ENCODE peak calls at places on chromosomes 5 and 9, in five cellular contexts. K is neural progenitor cell, G is endodermal cell, V is lower lobe of right lung, P is kidney. L is an unnamed sample. For H3K4me1, the result is how much of the 10 kb centered on the place peaks cover.

GRCh38 chr9:20208951-20209350 is 413.3 kb downstream of the MLLT3 start:
- DNase-seq in K (no peak), G (no peak), V (no peak), P (no peak), L (no peak)

GRCh38 chr9:19424176-19424779 is 15.5 kb downstream of the ACER2 start:
- DNase-seq in K (no peak), G (no peak), V (no peak), P (no peak), L (no peak)

GRCh38 chr9:114259800-114260523 is 62.9 kb upstream of the ORM1 start:
- DNase-seq in K (peak), G (no peak), V (no peak), P (no peak), L (no peak)

GRCh38 chr5:62948294-62948693 is 369.7 kb downstream of the LRRC70 start:
- DNase-seq in K (no peak), G (no peak), V (no peak), P (no peak), L (no peak)

GRCh38 chr5:97918614-97919013 is 735.6 kb upstream of the RIOK2 start:
- DNase-seq in K (no peak), G (no peak), V (no peak), P (no peak), L (no peak)

GRCh38 chr9:68793605-68794343 is 88.7 kb downstream of the PIP5K1B start:
- DNase-seq in K (no peak), G (no peak), V (no peak), P (no peak), L (no peak)

GRCh38 chr5:757931-758697 is 26.4 kb downstream of the ZDHHC11B start:
- DNase-seq in K (peak), G (peak), V (peak), P (peak), L (peak)

GRCh38 chr5:11507156-11507910 is 396.9 kb downstream of the CTNND2 start:
- DNase-seq in K (no peak), G (no peak), V (no peak), P (no peak), L (no peak)

GRCh38 chr5:118224546-118224945 is 763.8 kb downstream of the DTWD2 start:
- DNase-seq in K (no peak), G (no peak), V (no peak), P (no peak), L (no peak)

GRCh38 chr5:173451031-173451430 is 122.8 kb upstream of the STC2 start:
- DNase-seq in K (peak), G (peak), V (no peak), P (no peak), L (no peak)

GRCh38 chr9:112761912-112762651 is 11.5 kb downstream of the SNX30 start:
- DNase-seq in K (no peak), G (no peak), V (no peak), P (no peak), L (no peak)

GRCh38 chr5:123344819-123345426 is 78.3 kb downstream of the CEP120 start:
- DNase-seq in K (peak), G (peak), V (no peak), P (no peak), L (no peak)

GRCh38 chr5:16345454-16345853 is 120.1 kb downstream of the ZNF622 start:
- DNase-seq in K (peak), G (no peak), V (no peak), P (no peak), L (no peak)

DNA sequence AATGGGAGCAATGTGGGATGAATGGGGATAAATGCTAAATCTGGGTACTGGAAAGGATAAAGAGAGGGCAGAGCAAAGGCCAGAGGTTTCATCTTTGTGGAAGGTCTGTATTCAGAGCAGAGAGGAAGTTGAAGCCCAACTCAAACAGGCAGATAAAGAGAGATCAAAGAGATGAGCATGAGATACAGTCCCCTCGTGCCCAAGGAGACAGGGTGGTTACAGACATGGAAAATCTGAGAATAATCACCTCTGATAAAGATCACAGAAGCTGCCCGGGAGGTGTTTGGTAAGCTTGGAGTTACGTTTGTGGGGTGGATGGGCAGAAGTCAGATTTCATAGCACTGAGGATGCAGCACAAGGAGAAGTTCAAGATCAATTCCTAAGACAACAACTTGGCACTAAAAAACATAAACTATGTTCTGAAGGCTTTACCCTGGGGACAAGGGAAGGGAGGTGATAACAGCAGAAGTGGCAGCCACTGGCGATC is 452 bp upstream of the ERAP2 start:
- DNase-seq in K (no peak), G (no peak), V (no peak), P (no peak), L (no peak)
- H3K4me1 ChIP-seq in K (under half), G (under half), V (under half), P (under half), L (under half)

GRCh38 chr9:127918201-127919107 is 1.6 kb upstream of the ST6GALNAC4 start:
- DNase-seq in K (peak), G (peak), V (peak), P (peak), L (no peak)
- TF ChIP-seq CTCF in K (peak), G (peak), V (no peak), P (no peak), L (no peak)

DNA sequence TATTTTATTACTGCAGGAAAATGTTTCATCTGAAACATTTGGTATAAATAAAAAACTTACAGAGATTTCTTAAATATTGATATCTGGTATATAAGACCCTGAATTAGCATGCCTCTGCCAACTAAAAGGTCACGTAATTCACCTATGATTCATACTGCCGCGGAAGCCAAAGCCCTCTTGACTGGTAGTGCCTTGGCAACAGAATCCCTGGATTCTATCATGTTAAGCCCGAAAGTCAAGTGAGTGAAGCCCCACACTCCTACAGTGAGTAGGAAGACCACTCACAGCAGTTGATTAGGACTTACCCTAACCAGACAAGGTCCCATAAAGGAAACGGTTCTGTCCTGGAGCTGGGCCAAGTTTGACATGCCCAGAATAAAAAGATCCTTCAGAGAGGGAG is 175.6 kb upstream of the NREP start:
- DNase-seq in K (no peak), G (no peak), V (no peak), P (no peak), L (no peak)
- H3K4me1 ChIP-seq in K (under half), G (under half), V (under half), P (under half), L (under half)

GRCh38 chr5:178590141-178590923 is at the start of gene COL23A1:
- DNase-seq in K (peak), G (peak), V (peak), P (peak), L (peak)

GRCh38 chr5:178587793-178588611 is 2.2 kb downstream of the COL23A1 start:
- DNase-seq in K (peak), G (peak), V (no peak), P (no peak), L (no peak)

GRCh38 chr5:178588769-178589168 is 1.4 kb downstream of the COL23A1 start:
- DNase-seq in K (no peak), G (no peak), V (no peak), P (peak), L (no peak)

GRCh38 chr5:178589180-178590140 is 733 bp downstream of the COL23A1 start:
- DNase-seq in K (peak), G (peak), V (no peak), P (peak), L (peak)

GRCh38 chr5:178590924-178591423 is 781 bp upstream of the COL23A1 start:
- DNase-seq in K (no peak), G (no peak), V (no peak), P (no peak), L (no peak)
- TF ChIP-seq CTCF in K (no peak), G (no peak), V (no peak), P (no peak), L (no peak)

DNA sequence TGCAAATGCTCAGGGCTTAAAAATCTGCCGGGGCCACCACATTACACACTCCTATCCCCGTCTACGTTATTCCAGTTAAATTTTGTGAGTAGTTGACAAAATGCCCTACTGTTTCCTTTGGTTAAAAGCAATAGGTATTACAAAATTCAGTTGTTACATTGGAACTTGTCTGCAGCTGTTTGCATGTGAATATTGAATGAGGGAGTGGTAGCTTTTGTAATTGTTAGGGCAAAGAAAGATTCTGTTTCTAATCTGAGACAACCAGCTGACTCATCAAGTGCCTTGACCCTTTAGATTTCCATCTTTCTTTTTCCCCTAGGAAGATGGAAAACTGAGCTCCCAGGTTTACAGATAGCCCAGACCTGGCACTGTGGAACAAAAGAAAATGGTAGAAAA is 30.2 kb downstream of the MAML1 start:
- DNase-seq in K (no peak), G (no peak), V (no peak), P (no peak), L (no peak)
- H3K4me1 ChIP-seq in K (under half), G (under half), V (half or more), P (under half), L (half or more)

GRCh38 chr5:91109634-91110033 is 273.5 kb downstream of the ARRDC3 start:
- DNase-seq in K (no peak), G (no peak), V (no peak), P (no peak), L (no peak)
- TF ChIP-seq CTCF in K (no peak), G (peak), V (no peak), P (no peak), L (no peak)

GRCh38 chr9:124285490-124285889 is 27.7 kb downstream of the NEK6 start:
- DNase-seq in K (no peak), G (no peak), V (no peak), P (no peak), L (no peak)

GRCh38 chr9:124284940-124285441 is 27.2 kb downstream of the NEK6 start:
- DNase-seq in K (no peak), G (no peak), V (no peak), P (no peak), L (no peak)

GRCh38 chr9:124283232-124283814 is 25.6 kb downstream of the NEK6 start:
- DNase-seq in K (no peak), G (no peak), V (no peak), P (no peak), L (no peak)

GRCh38 chr9:124285903-124286291 is 28.1 kb downstream of the NEK6 start:
- DNase-seq in K (no peak), G (no peak), V (peak), P (peak), L (peak)

DNA sequence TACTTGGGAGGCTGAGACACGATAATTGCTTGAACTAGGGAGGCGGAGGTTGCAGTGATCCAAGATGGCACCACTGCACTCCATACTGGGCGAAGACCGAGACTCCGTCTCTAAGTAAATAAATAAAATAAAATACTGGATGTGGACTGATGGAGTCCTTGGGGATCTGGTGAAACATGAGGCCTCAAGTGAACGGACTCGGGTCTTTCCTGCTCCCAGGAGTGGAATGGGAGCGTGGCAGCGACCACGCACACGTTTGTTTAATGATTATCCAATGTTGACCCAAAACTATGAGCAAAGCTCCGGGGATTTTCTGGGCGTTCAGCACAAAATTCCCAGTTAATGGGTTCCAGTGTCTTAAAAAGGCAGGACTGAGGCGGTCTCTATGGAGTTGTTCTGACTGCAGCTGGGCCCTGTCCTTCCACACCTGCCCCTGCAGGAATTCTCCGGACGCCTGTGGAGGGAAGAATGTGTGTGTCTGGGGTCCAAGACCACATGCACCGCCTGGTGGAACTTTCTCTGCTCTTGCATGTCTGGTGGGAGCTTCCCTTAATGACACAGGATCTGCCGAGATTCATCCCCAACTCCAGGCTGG is 26.6 kb downstream of the NEK6 start:
- DNase-seq in K (no peak), G (no peak), V (peak), P (no peak), L (no peak)
- H3K4me1 ChIP-seq in K (under half), G (under half), V (half or more), P (half or more), L (half or more)

DNA sequence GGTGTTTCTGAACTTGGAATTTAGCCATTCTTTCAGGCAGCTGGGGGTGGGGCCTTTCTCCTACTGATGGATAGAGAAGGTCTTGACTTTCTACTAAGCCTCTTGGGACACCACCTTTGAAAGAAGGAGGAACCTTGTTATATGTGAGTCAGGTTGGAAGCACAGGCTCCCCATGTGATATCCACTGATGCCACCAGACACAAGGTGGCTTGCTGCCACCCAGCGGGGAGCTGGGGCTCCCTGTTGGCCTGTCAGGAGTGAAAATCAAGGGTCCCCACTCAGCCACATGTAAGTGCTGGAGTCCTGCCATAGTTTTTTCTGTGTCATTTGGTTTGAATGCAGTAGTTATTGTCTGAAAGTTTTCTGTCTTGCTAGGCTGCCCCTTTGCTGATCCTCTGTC is 252.4 kb upstream of the NFIL3 start:
- DNase-seq in K (no peak), G (no peak), V (no peak), P (no peak), L (no peak)
- TF ChIP-seq CTCF in K (no peak), G (peak), V (no peak), P (no peak), L (peak)

GRCh38 chr9:134412298-134412711 is 86.0 kb downstream of the RXRA start:
- DNase-seq in K (no peak), G (peak), V (no peak), P (no peak), L (no peak)

GRCh38 chr9:134413112-134413715 is 87.0 kb downstream of the RXRA start:
- DNase-seq in K (no peak), G (no peak), V (no peak), P (no peak), L (no peak)

GRCh38 chr9:134413890-134414731 is 87.9 kb downstream of the RXRA start:
- DNase-seq in K (no peak), G (no peak), V (peak), P (no peak), L (peak)

GRCh38 chr9:134416385-134417022 is 90.2 kb downstream of the RXRA start:
- DNase-seq in K (no peak), G (no peak), V (no peak), P (no peak), L (no peak)

DNA sequence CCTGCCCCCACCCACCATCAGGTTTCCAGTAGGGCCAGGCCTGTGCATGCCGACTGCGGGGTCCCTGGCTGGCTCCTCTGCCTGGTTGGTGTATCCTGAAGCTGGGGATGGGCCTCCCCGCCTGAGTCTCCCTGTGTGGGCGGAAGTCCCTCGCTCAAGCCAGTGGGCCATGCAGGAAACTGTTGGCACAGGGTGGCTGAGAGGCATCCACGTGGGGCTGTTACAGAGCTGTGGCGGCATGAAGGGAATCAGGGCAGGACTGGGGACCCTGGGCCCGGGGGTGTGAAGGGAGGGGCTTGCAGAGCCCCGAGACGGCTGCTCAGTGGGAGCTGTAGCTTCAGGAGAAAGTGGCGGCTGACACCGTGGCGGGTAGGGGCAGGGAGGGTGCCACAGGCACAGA is 88.8 kb downstream of the RXRA start:
- DNase-seq in K (no peak), G (no peak), V (no peak), P (no peak), L (no peak)
- H3K4me1 ChIP-seq in K (under half), G (under half), V (under half), P (under half), L (under half)

GRCh38 chr9:3863686-3864085 is 337.9 kb upstream of the RFX3 start:
- DNase-seq in K (no peak), G (no peak), V (no peak), P (no peak), L (no peak)

GRCh38 chr9:3858961-3859360 is 333.2 kb upstream of the RFX3 start:
- DNase-seq in K (no peak), G (no peak), V (no peak), P (no peak), L (no peak)

GRCh38 chr9:3865373-3865772 is 339.6 kb upstream of the RFX3 start:
- DNase-seq in K (no peak), G (no peak), V (no peak), P (no peak), L (no peak)

GRCh38 chr9:3868012-3868411 is 342.2 kb upstream of the RFX3 start:
- DNase-seq in K (no peak), G (no peak), V (no peak), P (no peak), L (no peak)

GRCh38 chr9:3863114-3863528 is 337.3 kb upstream of the RFX3 start:
- DNase-seq in K (no peak), G (no peak), V (no peak), P (no peak), L (no peak)
- TF ChIP-seq CTCF in K (no peak), G (peak), V (no peak), P (no peak), L (no peak)

L was measured in upper lobe of right lung.